ENCODE peak calls at places on chromosome 22, in eight cellular contexts. R, Q, A, H, K, J, U and I are unnamed samples. For H3K27me3, the result is how much of the 10 kb centered on the place peaks cover.

GRCh38 chr22:39446239-39446721 is 10.5 kb upstream of the MGAT3 start:
- DNase-seq in A (no peak), Q (no peak), H (no peak), R (no peak), K (no peak), J (no peak), U (no peak), I (no peak)

GRCh38 chr22:27686534-27686933 is 115.0 kb downstream of the MN1 start:
- DNase-seq in K (peak), H (no peak), R (peak), U (no peak), Q (peak), J (peak), A (peak), I (no peak)

GRCh38 chr22:46584081-46584903 is 35.9 kb upstream of the GRAMD4 start:
- DNase-seq in Q (no peak), R (no peak), H (no peak), U (no peak), A (no peak), K (peak), J (peak), I (no peak)

GRCh38 chr22:26443901-26444300 is 14.8 kb downstream of the ASPHD2 start:
- DNase-seq in H (no peak), J (no peak), U (no peak), K (no peak), A (peak), R (no peak), Q (no peak), I (no peak)

GRCh38 chr22:49752598-49753091 is 75.0 kb downstream of the BRD1 start:
- DNase-seq in H (no peak), Q (no peak), K (no peak), A (peak), J (no peak), R (no peak), U (no peak), I (no peak)

GRCh38 chr22:17035246-17035645 is 27.2 kb upstream of the GAB4 start:
- DNase-seq in Q (no peak), H (no peak), K (no peak), A (no peak), U (no peak), R (no peak), J (no peak), I (no peak)

GRCh38 chr22:33329398-33329797 is 271.2 kb upstream of the SYN3 start:
- DNase-seq in R (no peak), J (no peak), Q (no peak), U (no peak), H (no peak), A (no peak), K (no peak), I (no peak)

GRCh38 chr22:50271519-50271970 is 1.4 kb upstream of the MAPK11 start:
- DNase-seq in J (peak), R (no peak), Q (no peak), H (peak), K (peak), A (no peak), U (peak), I (peak)

GRCh38 chr22:31637938-31638618 is 23.9 kb downstream of the PISD start:
- DNase-seq in K (peak), Q (no peak), A (no peak), U (no peak), H (no peak), J (no peak), R (no peak), I (no peak)

GRCh38 chr22:20624161-20624616 is 116.8 kb downstream of the MED15 start:
- DNase-seq in Q (no peak), R (no peak), J (no peak), H (no peak), A (no peak), K (no peak), U (peak), I (no peak)

GRCh38 chr22:50141891-50142363 is 28.6 kb upstream of the PANX2 start:
- DNase-seq in U (no peak), K (no peak), A (no peak), H (no peak), J (peak), Q (no peak), R (peak), I (no peak)

GRCh38 chr22:44195189-44195871 is 14.6 kb downstream of the PARVG start:
- DNase-seq in Q (no peak), R (no peak), J (peak), A (no peak), H (no peak), K (no peak), U (no peak), I (no peak)

GRCh38 chr22:26503758-26504157 is 8.5 kb downstream of the TFIP11 start:
- DNase-seq in U (no peak), A (no peak), H (no peak), Q (no peak), J (no peak), R (no peak), K (no peak), I (no peak)

GRCh38 chr22:42269407-42270177 is 861 bp downstream of the TCF20 start:
- DNase-seq in R (no peak), K (peak), Q (peak), A (no peak), U (peak), J (peak), H (peak), I (peak)

GRCh38 chr22:19149047-19149883 is 827 bp downstream of the GSC2 start:
- DNase-seq in U (no peak), R (no peak), Q (no peak), K (no peak), A (no peak), H (no peak), J (no peak), I (no peak)

GRCh38 chr22:24427500-24428164 is at the start of gene ADORA2A:
- DNase-seq in R (no peak), J (no peak), A (no peak), Q (no peak), K (no peak), U (no peak), H (no peak), I (peak)

GRCh38 chr22:48853627-48854240 is 973.9 kb downstream of the BRD1 start:
- DNase-seq in A (no peak), R (no peak), U (no peak), J (no peak), H (no peak), Q (no peak), K (no peak), I (no peak)

GRCh38 chr22:39091136-39092081 is 5.6 kb upstream of the APOBEC3H start:
- DNase-seq in A (no peak), U (no peak), K (no peak), Q (no peak), R (no peak), J (peak), H (no peak), I (no peak)

GRCh38 chr22:29110946-29111345 is 38.1 kb downstream of the KREMEN1 start:
- DNase-seq in R (no peak), Q (no peak), H (no peak), K (no peak), U (no peak), J (no peak), A (no peak), I (no peak)

GRCh38 chr22:32751065-32751739 is 50.3 kb upstream of the TIMP3 start:
- DNase-seq in R (no peak), J (no peak), A (no peak), Q (no peak), U (no peak), H (no peak), K (no peak), I (no peak)

GRCh38 chr22:29071261-29072045 is 1.4 kb upstream of the KREMEN1 start:
- DNase-seq in U (peak), A (no peak), Q (no peak), R (no peak), H (no peak), J (peak), K (no peak), I (no peak)

GRCh38 chr22:28989035-28989464 is 72.6 kb downstream of the C22orf31 start:
- DNase-seq in A (no peak), U (peak), Q (no peak), J (no peak), R (no peak), K (no peak), H (no peak), I (no peak)

GRCh38 chr22:17137861-17138425 is 16.8 kb upstream of the TMEM121B start:
- DNase-seq in Q (no peak), K (no peak), U (no peak), A (peak), R (no peak), J (no peak), H (no peak), I (no peak)

GRCh38 chr22:22748756-22749155 is 104.3 kb downstream of the GGTLC2 start:
- DNase-seq in R (no peak), Q (no peak), K (no peak), A (no peak), U (no peak), H (no peak), J (no peak), I (no peak)

GRCh38 chr22:22745225-22746060 is 101.0 kb downstream of the GGTLC2 start:
- DNase-seq in J (no peak), Q (no peak), A (no peak), U (peak), K (no peak), R (no peak), H (no peak), I (peak)

GRCh38 chr22:22748297-22748743 is 103.9 kb downstream of the GGTLC2 start:
- DNase-seq in H (peak), K (no peak), J (no peak), A (no peak), Q (no peak), R (peak), U (peak), I (no peak)

GRCh38 chr22:22746061-22746962 is 101.9 kb downstream of the GGTLC2 start:
- DNase-seq in J (no peak), U (no peak), R (no peak), A (no peak), K (no peak), H (no peak), Q (no peak), I (no peak)

DNA sequence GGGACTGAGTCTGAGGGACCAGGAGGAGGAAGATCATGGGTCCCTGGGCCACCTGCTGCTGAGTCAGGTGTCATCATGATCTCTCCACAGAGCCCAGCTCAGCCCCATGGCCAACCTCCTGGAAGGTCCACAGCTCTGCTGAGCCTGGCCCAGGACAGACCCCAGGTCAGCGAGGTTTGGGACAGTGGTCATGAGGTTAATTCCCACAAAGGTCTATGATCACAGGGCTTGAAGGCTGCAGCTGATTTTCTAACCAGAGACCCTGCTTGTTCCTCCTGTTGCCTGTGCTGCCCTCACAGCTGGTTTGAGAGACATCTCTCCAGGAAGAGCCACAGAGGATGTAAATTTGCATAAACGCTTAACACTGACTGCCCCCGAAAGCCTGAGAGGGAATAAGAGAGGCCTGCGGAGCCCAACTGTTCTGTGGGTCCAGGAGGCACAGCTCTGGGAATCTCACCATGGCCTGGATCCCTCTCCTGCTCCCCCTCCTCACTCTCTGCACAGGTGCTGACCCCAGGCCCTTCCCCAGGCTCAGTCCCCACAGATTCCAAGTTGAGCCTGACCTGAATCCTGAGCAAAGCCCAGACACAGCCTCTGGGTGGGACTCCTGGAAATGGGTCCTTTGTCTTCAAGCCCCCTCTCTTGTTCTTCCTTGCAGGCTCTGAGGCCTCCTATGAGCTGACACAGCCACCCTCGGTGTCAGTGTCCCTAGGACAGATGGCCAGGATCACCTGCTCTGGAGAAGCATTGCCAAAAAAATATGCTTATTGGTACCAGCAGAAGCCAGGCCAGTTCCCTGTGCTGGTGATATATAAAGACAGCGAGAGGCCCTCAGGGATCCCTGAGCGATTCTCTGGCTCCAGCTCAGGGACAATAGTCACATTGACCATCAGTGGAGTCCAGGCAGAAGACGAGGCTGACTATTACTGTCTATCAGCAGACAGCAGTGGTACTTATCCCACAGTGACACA is 102.8 kb downstream of the GGTLC2 start:
- DNase-seq in H (no peak), R (no peak), A (no peak), J (no peak), K (no peak), Q (no peak), U (no peak), I (no peak)
- H3K27me3 ChIP-seq in H (under half), R (under half), A (under half), J (under half), K (under half), Q (under half), U (under half), I (under half)

DNA sequence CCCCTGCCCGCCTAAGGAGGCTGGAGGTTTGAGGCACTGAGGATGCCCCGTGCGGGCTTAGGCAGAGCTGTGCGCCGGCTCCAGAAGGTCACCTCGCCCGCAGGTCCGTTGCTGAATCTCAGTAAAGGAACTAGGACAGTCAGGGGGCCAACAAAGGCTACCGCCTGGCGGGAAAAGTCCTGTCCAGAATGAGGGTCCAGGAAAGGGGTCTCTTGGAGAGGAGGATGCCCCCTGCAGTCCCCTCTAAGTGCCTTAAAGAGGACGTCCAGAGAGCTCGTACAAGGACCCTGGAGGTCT is 549 bp downstream of the PVALB start:
- DNase-seq in R (no peak), H (no peak), U (no peak), A (no peak), K (no peak), Q (no peak), J (no peak), I (no peak)
- H3K27me3 ChIP-seq in R (half or more), H (half or more), U (half or more), A (under half), K (half or more), Q (under half), J (under half), I (half or more)

DNA sequence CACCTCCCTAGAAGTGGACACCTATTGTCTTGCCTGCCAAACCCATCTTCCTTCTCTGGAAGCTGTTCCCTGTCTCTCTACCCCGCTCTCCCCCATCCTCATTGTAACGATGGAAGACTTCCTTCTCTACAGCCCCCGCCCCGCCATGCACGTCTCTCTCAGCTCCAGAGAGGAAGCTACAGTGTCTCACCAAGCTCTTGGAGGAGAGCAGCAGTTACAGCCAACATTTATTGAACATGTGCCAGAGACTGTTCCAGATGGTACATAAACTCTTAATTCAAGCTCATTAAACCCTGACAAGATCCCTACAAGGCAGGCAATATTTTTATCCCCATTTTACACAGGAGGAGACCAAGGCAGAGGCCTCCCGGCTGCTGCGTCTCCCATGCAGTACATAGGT is 15.1 kb downstream of the MCHR1 start:
- DNase-seq in U (no peak), H (no peak), R (no peak), A (no peak), J (no peak), Q (no peak), K (no peak), I (no peak)
- H3K27me3 ChIP-seq in U (under half), H (under half), R (under half), A (under half), J (under half), Q (under half), K (under half), I (under half)

GRCh38 chr22:30491381-30491780 is 14.1 kb downstream of the SEC14L4 start:
- DNase-seq in Q (no peak), H (no peak), U (no peak), R (no peak), J (peak), A (no peak), K (no peak), I (no peak)
- H3K27me3 ChIP-seq in Q (under half), H (under half), U (under half), R (under half), J (under half), A (under half), K (half or more), I (under half)